ENCODE peak calls at places on chromosomes 13 and 19, in five cellular contexts. W is A549, Q is GM12878, Y is HepG2, K is K562. C is an unnamed sample.

GRCh38 chr13:94323746-94324408 is 155.6 kb downstream of the DCT start:
- DNase-seq in W (no peak), Q (no peak), Y (no peak), K (no peak), C (no peak)

GRCh38 chr13:112877066-112877465 is 91.9 kb upstream of the MCF2L start:
- DNase-seq in W (no peak), Q (no peak), Y (no peak), K (no peak), C (no peak)

GRCh38 chr19:15379996-15380647 is 535 bp upstream of the AKAP8 start:
- DNase-seq in W (peak; percentile 74), Q (no peak), Y (peak; percentile 48), K (peak; percentile 84), C (no peak)

GRCh38 chr13:99687728-99688397 is 186.6 kb downstream of the TM9SF2 start:
- DNase-seq in W (no peak), Q (no peak), Y (no peak), K (no peak), C (no peak)

GRCh38 chr19:11382898-11383705 is 1.0 kb downstream of the EPOR start:
- DNase-seq in W (peak; percentile 79), Q (no peak), Y (peak; percentile 70), K (peak; percentile 95), C (peak; percentile 74)

GRCh38 chr13:87954116-87954515 is 282.9 kb downstream of the SLITRK5 start:
- DNase-seq in W (no peak), Q (no peak), Y (no peak), K (no peak), C (no peak)

GRCh38 chr13:91664036-91664435 is 265.6 kb downstream of the GPC5 start:
- DNase-seq in W (no peak), Q (no peak), Y (no peak), K (no peak), C (peak; percentile 2)

GRCh38 chr13:113981201-113981605 is 7.3 kb upstream of the C13orf46 start:
- DNase-seq in W (peak; percentile 59), Q (no peak), Y (no peak), K (no peak), C (no peak)

GRCh38 chr13:102311433-102311796 is 90.4 kb downstream of the FGF14 start:
- DNase-seq in W (no peak), Q (no peak), Y (no peak), K (no peak), C (no peak)

GRCh38 chr19:1833540-1833939 is 14.7 kb downstream of the REXO1 start:
- DNase-seq in W (no peak), Q (no peak), Y (no peak), K (no peak), C (no peak)

GRCh38 chr19:19211499-19212432 is at the start of gene NCAN:
- DNase-seq in W (no peak), Q (no peak), Y (no peak), K (no peak), C (peak; percentile 96)

GRCh38 chr19:763181-763580 is 12.3 kb downstream of the MISP start:
- DNase-seq in W (no peak), Q (no peak), Y (no peak), K (no peak), C (no peak)

GRCh38 chr19:55216461-55217198 is 7.3 kb upstream of the PTPRH start:
- DNase-seq in W (peak; percentile 99), Q (no peak), Y (peak; percentile 96), K (peak; percentile 99), C (peak; percentile 91)

GRCh38 chr13:112234131-112234875 is 141.9 kb upstream of the SPACA7 start:
- DNase-seq in W (no peak), Q (no peak), Y (no peak), K (no peak), C (no peak)

GRCh38 chr13:73480784-73481183 is 422.0 kb downstream of the KLF5 start:
- DNase-seq in W (no peak), Q (no peak), Y (no peak), K (no peak), C (no peak)

GRCh38 chr13:109151255-109151654 is 521.8 kb downstream of the MYO16 start:
- DNase-seq in W (no peak), Q (no peak), Y (no peak), K (no peak), C (no peak)

GRCh38 chr13:48235100-48235813 is 2.3 kb downstream of the ITM2B start:
- DNase-seq in W (no peak), Q (peak; percentile 45), Y (no peak), K (no peak), C (peak; percentile 56)

GRCh38 chr13:63050287-63050686 is 1634.6 kb upstream of the PCDH20 start:
- DNase-seq in W (no peak), Q (no peak), Y (no peak), K (no peak), C (no peak)

GRCh38 chr13:97318532-97318931 is 96.4 kb downstream of the MBNL2 start:
- DNase-seq in W (no peak), Q (no peak), Y (no peak), K (no peak), C (no peak)

GRCh38 chr19:44925114-44925891 is 10.9 kb downstream of the APOC1 start:
- DNase-seq in W (no peak), Q (no peak), Y (peak; percentile 95), K (no peak), C (no peak)

GRCh38 chr19:44930088-44930487 is 11.9 kb upstream of the APOC4 start:
- DNase-seq in W (no peak), Q (no peak), Y (no peak), K (no peak), C (no peak)

GRCh38 chr19:44927746-44928145 is 13.3 kb downstream of the APOC1 start:
- DNase-seq in W (no peak), Q (no peak), Y (no peak), K (no peak), C (peak; percentile 2)

DNA sequence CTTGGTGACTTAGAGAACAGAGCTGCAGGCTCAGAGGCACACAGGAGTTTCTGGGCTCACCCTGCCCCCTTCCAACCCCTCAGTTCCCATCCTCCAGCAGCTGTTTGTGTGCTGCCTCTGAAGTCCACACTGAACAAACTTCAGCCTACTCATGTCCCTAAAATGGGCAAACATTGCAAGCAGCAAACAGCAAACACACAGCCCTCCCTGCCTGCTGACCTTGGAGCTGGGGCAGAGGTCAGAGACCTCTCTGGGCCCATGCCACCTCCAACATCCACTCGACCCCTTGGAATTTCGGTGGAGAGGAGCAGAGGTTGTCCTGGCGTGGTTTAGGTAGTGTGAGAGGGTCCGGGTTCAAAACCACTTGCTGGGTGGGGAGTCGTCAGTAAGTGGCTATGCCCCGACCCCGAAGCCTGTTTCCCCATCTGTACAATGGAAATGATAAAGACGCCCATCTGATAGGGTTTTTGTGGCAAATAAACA is 9.9 kb downstream of the APOC1 start:
- DNase-seq in W (peak; percentile 38), Q (no peak), Y (peak; percentile 97), K (no peak), C (no peak)
- TF ChIP-seq REST in W (no peak), Q (no peak), Y (peak; percentile 63), K (no peak), C (no peak)

DNA sequence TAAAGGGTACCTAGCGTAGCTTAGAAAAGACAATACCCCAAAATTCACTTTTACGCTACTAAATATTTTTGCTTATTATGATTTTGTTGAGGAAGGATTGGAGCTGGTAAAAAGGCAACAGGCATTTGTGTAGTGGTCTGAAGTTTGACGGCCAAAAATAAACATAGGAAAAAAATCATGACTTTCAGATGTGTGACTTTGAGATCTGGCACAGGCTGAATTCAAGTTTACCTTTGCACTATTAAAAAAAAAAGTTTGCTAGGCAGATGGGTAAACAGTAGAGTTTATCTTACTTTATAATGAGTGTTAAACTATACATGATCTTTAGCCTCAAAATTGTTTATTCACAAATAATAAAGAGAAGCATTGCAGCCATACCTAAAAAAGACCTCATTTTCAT is 24.3 kb upstream of the INTS6 start:
- DNase-seq in W (no peak), Q (no peak), Y (no peak), K (no peak), C (no peak)
- TF ChIP-seq CHD2 in W (no peak), Q (no peak), Y (no peak), K (no peak), C (no peak)

GRCh38 chr19:42410371-42410770 is 16.8 kb downstream of the LIPE start:
- DNase-seq in W (no peak), Q (no peak), Y (no peak), K (no peak), C (no peak)

GRCh38 chr19:42411581-42412178 is 15.5 kb downstream of the LIPE start:
- DNase-seq in W (no peak), Q (no peak), Y (no peak), K (no peak), C (no peak)

GRCh38 chr19:42409477-42409876 is 17.7 kb downstream of the LIPE start:
- DNase-seq in W (no peak), Q (no peak), Y (no peak), K (no peak), C (peak; percentile 54)

GRCh38 chr19:42412661-42413076 is 14.5 kb downstream of the LIPE start:
- DNase-seq in W (no peak), Q (no peak), Y (no peak), K (no peak), C (peak; percentile 46)

GRCh38 chr19:42412223-42412622 is 15.0 kb downstream of the LIPE start:
- DNase-seq in W (no peak), Q (no peak), Y (no peak), K (no peak), C (peak; percentile 70)
- TF ChIP-seq REST in W (no peak), Q (no peak), Y (no peak), K (no peak), C (no peak)

GRCh38 chr13:75566658-75567057 is 17.1 kb downstream of the UCHL3 start:
- DNase-seq in W (peak; percentile 56), Q (no peak), Y (peak; percentile 31), K (no peak), C (peak; percentile 15)
- TF ChIP-seq CHD2 in W (no peak), Q (no peak), Y (no peak), K (no peak), C (no peak)

GRCh38 chr13:83753912-83754624 is 128.2 kb downstream of the SLITRK1 start:
- DNase-seq in W (no peak), Q (no peak), Y (no peak), K (no peak), C (no peak)
- TF ChIP-seq REST in W (no peak), Q (no peak), Y (no peak), K (no peak), C (no peak)

C was measured in SK-N-SH.